ENCODE peak calls at places on chromosomes 1 and 21, in seven cellular contexts. X is HAP-1; V is NT2/D1; Y is CD4-positive, CD25-positive, alpha-beta regulatory T cell; U is stomach; W is aorta; F is prostate gland. R is an unnamed sample. For H3K4me1, the result is how much of the 10 kb centered on the place peaks cover.

GRCh38 chr1:202578001-202578500 is 132.2 kb downstream of the SYT2 start:
- DNase-seq in Y (no peak), F (no peak), U (no peak), W (no peak), X (peak), V (no peak), R (no peak)

GRCh38 chr1:47434051-47434842 is 3.6 kb upstream of the FOXD2 start:
- DNase-seq in X (no peak), F (peak), V (no peak), U (peak), Y (no peak), W (peak), R (no peak)

GRCh38 chr1:22747021-22747734 is 36.5 kb downstream of the EPHB2 start:
- DNase-seq in V (no peak), Y (no peak), X (no peak), U (no peak), F (no peak), W (no peak), R (no peak)

GRCh38 chr1:160707171-160708109 is 4.2 kb downstream of the CD48 start:
- DNase-seq in W (no peak), F (no peak), Y (peak), V (no peak), X (no peak), U (no peak), R (no peak)

GRCh38 chr1:178702141-178702540 is 22.9 kb upstream of the RALGPS2 start:
- DNase-seq in V (no peak), W (no peak), Y (no peak), X (no peak), U (no peak), F (no peak), R (no peak)

GRCh38 chr1:41282679-41283317 is 40.7 kb upstream of the SCMH1 start:
- DNase-seq in W (no peak), Y (no peak), U (peak), X (peak), V (peak), F (no peak), R (no peak)

GRCh38 chr1:92482665-92483441 is 3.9 kb downstream of the GFI1 start:
- DNase-seq in W (peak), U (no peak), F (no peak), V (no peak), X (no peak), Y (no peak), R (no peak)

GRCh38 chr1:109652446-109652845 is 3.5 kb upstream of the GSTM4 start:
- DNase-seq in X (no peak), F (no peak), Y (no peak), W (no peak), U (no peak), V (no peak), R (no peak)

GRCh38 chr21:19640964-19641363 is 1237.4 kb upstream of the TMPRSS15 start:
- DNase-seq in F (no peak), U (peak), Y (no peak), W (no peak), V (no peak), X (no peak), R (no peak)

GRCh38 chr1:27555700-27556424 is 48.1 kb downstream of the AHDC1 start:
- DNase-seq in V (no peak), Y (no peak), U (no peak), X (no peak), W (peak), F (no peak), R (no peak)

GRCh38 chr1:24996983-24997893 is 67.2 kb upstream of the RUNX3 start:
- DNase-seq in F (no peak), Y (no peak), V (no peak), W (no peak), X (no peak), U (no peak), R (no peak)

GRCh38 chr1:10612446-10613160 is 137.9 kb downstream of the PEX14 start:
- DNase-seq in V (no peak), F (no peak), Y (no peak), U (no peak), X (no peak), W (no peak), R (no peak)

GRCh38 chr1:223271085-223271781 is 92.7 kb downstream of the SUSD4 start:
- DNase-seq in X (no peak), W (no peak), F (no peak), V (no peak), Y (no peak), U (no peak), R (no peak)

GRCh38 chr1:25204797-25205441 is 27.4 kb downstream of the SYF2 start:
- DNase-seq in V (peak), W (no peak), F (no peak), X (peak), U (no peak), Y (no peak), R (peak)

GRCh38 chr1:226407497-226408284 is at the start of gene PARP1:
- DNase-seq in U (peak), F (peak), Y (peak), X (peak), V (peak), W (peak), R (no peak)

GRCh38 chr1:178818416-178818815 is 52.5 kb downstream of the ANGPTL1 start:
- DNase-seq in V (no peak), X (no peak), W (no peak), U (no peak), Y (no peak), F (no peak), R (no peak)

DNA sequence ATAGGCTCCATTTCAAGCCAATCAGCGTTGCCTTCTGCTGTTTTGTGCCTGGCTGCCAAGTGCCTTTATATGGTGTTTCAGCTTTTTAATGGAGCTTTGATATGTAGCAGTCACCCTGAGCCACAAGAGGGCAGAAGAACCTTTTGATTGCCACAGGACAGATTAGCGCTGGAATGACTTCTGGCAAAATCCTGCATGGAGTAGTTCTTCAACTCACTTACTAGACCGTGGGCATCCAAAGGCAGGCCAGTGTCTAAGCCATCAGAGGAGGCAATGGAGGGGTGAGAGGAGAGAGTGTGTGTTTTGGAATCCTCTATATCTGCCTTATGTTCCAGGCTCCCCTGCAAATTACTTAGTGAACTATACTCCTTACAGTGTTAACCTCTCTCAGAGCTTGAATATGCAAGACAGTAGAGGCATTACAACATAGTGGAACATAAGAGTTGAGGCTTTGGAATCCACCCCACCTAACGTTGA is 56.2 kb downstream of the ST3GAL3 start:
- DNase-seq in F (peak), W (peak), U (peak), Y (peak), X (peak), V (peak), R (peak)
- H3K4me1 ChIP-seq in F (under half), W (under half), U (under half), Y (under half), X (under half), V (under half), R (under half)

GRCh38 chr1:66405046-66405445 is 128.9 kb upstream of the SGIP1 start:
- DNase-seq in V (no peak), W (no peak), F (no peak), Y (no peak), X (no peak), U (no peak), R (no peak)
- H3K4me1 ChIP-seq in V (under half), W (under half), F (under half), Y (under half), X (under half), U (under half), R (under half)

GRCh38 chr1:31912839-31913239 is 25.3 kb downstream of the PTP4A2 start:
- DNase-seq in Y (no peak), W (no peak), V (no peak), F (no peak), X (no peak), U (no peak), R (no peak)

GRCh38 chr1:31915438-31915837 is 22.7 kb downstream of the PTP4A2 start:
- DNase-seq in V (no peak), F (no peak), W (no peak), X (no peak), Y (no peak), U (no peak), R (no peak)

GRCh38 chr1:31912087-31912780 is 25.9 kb downstream of the PTP4A2 start:
- DNase-seq in W (no peak), F (no peak), X (no peak), U (no peak), Y (no peak), V (no peak), R (no peak)

GRCh38 chr1:31910933-31911332 is 27.2 kb downstream of the PTP4A2 start:
- DNase-seq in Y (no peak), W (no peak), V (no peak), F (peak), X (no peak), U (no peak), R (no peak)

DNA sequence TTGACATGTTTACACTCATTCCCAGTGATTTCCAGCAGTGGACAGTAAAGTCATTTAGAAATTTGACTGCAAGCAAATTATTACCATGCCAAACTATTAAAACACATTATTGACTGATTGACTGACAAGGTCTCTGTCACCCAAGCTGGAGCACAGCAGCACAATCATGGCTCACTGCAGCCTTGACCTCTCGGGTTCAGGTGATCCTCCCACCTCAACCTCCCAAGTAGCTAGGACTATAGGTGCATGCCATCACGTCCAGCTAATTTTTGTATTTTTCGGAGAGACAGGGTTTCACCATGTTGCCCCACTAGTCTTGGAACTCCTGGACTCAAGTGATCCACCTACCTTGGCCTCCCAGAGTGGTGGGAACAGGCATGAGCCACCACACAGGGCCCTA is 24.2 kb downstream of the PTP4A2 start:
- DNase-seq in V (no peak), W (no peak), X (no peak), U (no peak), Y (no peak), F (no peak), R (no peak)
- H3K4me1 ChIP-seq in V (under half), W (under half), X (under half), U (under half), Y (half or more), F (under half), R (under half)

DNA sequence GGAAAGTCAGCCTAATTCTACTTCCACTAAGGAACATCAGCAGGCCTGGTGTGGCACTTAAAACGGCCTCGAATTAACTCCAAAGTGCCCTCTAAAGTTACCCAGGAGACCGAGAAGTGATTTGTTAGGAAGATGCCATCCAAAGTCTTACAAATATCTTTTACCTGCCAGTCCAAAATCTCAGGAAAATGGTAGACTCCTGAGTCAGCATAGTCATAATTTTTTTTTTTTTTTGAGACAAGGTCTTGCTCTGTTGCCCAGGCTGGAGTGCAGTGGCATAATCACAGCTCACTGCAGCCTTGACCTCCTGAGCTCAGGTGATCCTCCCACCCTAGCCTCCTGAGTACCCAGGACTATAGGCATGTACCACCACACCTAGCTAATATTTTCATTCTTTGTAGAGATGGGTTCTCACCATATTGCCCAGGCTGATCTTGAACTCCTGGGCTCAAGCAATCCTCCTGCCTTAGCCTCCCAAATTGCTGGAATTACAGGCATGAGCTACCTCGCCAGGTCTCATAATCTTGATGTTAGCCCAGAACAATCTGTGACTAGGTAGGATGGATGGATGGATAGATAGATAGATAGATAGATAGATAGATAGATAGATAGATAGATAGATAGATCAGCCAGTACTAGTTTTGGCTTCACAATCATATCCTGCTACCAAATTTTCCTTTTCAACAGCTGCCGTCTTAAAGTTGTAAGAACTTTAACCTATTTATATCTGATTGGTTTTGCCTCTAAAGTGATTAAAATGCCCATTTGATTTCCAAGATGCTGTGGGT is 25.3 kb upstream of the PPP2R5A start:
- DNase-seq in V (no peak), Y (no peak), W (no peak), U (no peak), F (no peak), X (no peak), R (no peak)
- H3K4me1 ChIP-seq in V (under half), Y (under half), W (under half), U (under half), F (under half), X (under half), R (under half)

DNA sequence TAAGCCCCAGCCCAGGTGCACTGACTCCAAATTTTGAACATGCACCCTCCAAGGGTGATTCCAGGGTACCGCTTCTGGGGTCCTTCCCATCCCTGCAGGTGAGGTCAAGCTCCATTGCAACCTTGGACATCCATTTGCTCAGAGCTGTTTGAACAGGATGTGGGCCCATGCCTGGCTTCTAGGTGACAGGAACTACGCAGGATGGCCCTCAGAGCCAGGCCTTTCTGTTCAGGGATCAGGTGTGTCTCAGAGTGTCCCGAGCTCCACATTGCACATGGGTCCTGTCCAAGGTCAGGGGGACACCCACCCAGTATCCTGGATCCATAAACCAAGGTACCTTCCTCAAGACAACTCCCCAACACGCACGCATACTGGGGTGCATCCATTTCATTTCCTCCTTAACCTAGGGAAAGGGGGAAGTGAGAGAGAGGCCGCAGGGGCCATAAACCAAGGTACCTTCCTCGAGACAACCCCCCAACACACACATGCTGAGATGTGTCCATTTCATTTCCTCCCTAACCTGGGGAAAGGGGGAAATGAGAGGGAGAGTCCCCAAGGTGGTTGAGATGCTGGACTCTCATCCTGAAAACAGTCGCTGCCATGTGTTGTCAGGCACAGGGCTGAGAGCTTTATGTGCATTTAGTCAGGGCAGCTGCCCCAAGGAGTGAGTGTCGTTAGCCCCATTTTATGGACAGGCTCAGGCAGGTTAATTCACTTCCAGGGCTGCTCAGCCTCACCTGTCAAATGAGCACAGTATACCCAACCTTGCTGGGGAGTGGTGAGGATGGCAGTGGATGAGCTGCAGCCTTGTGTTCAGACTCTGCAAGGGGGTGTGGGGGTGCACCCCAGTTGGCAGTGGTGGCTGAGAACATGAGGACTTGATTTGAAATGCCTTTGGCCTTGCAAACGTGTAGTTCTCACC is 2.1 kb downstream of the SLC66A1 start:
- DNase-seq in U (no peak), Y (no peak), W (no peak), F (no peak), X (no peak), V (no peak), R (no peak)
- H3K4me1 ChIP-seq in U (half or more), Y (under half), W (under half), F (under half), X (under half), V (under half), R (under half)

DNA sequence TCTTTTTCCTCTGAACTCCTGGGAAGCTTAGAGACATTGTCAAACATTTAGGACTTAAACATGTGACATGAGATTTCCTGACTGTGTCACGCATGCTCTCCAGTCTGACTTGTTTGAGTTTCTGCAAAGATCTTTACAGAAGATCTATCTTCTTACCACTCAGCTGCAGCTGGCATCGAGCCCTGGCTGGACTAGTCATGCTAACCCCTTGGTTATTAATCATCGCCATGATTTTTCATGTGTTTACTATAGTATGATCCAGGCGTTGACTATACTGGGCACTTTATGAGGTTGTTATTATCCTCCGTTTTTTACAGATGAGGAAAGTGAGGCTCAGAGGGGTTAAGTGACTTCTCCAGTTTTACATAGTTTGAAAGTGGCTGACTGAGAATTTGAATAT is 18.1 kb upstream of the IRF2BP2 start:
- DNase-seq in Y (no peak), W (peak), F (no peak), U (peak), V (no peak), X (no peak), R (no peak)
- H3K4me1 ChIP-seq in Y (under half), W (under half), F (under half), U (under half), V (under half), X (under half), R (under half)